ENCODE peak calls at places on chromosomes 13 and 19, in five cellular contexts. C is neural crest cell; T is astrocyte of the spinal cord; R is naive thymus-derived CD8-positive, alpha-beta T cell; F is substantia nigra. G is an unnamed sample.

GRCh38 chr13:76239031-76239680 is 603.0 kb downstream of the LMO7 start:
- DNase-seq in C (no peak), T (no peak), R (no peak), F (no peak), G (no peak)

GRCh38 chr13:78910147-78910546 is 251.2 kb upstream of the OBI1 start:
- DNase-seq in C (no peak), T (no peak), R (no peak), F (no peak), G (no peak)

GRCh38 chr19:47723573-47723923 is 10.3 kb downstream of the EHD2 start:
- DNase-seq in C (no peak), T (peak; percentile 88), R (no peak), F (no peak), G (peak; percentile 48)

GRCh38 chr19:15672580-15673175 is at the start of gene CYP4F12:
- DNase-seq in C (no peak), T (no peak), R (no peak), F (no peak), G (peak; percentile 77)

GRCh38 chr19:52722062-52723005 is 12.5 kb downstream of the ZNF611 start:
- DNase-seq in C (no peak), T (peak; percentile 60), R (no peak), F (no peak), G (no peak)

GRCh38 chr13:37956536-37956935 is 87.0 kb upstream of the TRPC4 start:
- DNase-seq in C (no peak), T (no peak), R (no peak), F (no peak), G (no peak)

GRCh38 chr19:29759359-29759758 is 44.3 kb upstream of the C19orf12 start:
- DNase-seq in C (no peak), T (no peak), R (no peak), F (no peak), G (no peak)

GRCh38 chr13:107650081-107650701 is 565.1 kb downstream of the LIG4 start:
- DNase-seq in C (peak; percentile 63), T (peak; percentile 67), R (peak; percentile 6), F (peak; percentile 10), G (peak; percentile 73)

GRCh38 chr13:77048592-77048991 is 21.6 kb upstream of the FBXL3 start:
- DNase-seq in C (no peak), T (no peak), R (no peak), F (no peak), G (no peak)

GRCh38 chr19:18601875-18602274 is 4.7 kb downstream of the CRLF1 start:
- DNase-seq in C (no peak), T (no peak), R (no peak), F (no peak), G (no peak)

GRCh38 chr19:39515551-39516191 is 732 bp downstream of the SELENOV start:
- DNase-seq in C (no peak), T (no peak), R (no peak), F (no peak), G (no peak)

GRCh38 chr13:23321534-23322241 is 111.8 kb downstream of the SACS start:
- DNase-seq in C (no peak), T (peak; percentile 94), R (no peak), F (no peak), G (no peak)

GRCh38 chr19:40607898-40608621 is 6.9 kb downstream of the LTBP4 start:
- DNase-seq in C (no peak), T (no peak), R (no peak), F (no peak), G (no peak)

GRCh38 chr19:4870025-4870700 is 2.7 kb upstream of the PLIN3 start:
- DNase-seq in C (no peak), T (peak; percentile 90), R (no peak), F (no peak), G (peak; percentile 53)

G was measured in HT-29.